ENCODE peak calls at places on chromosomes 4 and X, in four cellular contexts. C is heart right ventricle, V is osteoblast, J is thoracic aorta. I is an unnamed sample. For H3K27me3, the result is how much of the 10 kb centered on the place peaks cover.

GRCh38 chr4:82268050-82268825 is 105.6 kb downstream of the HNRNPD start:
- DNase-seq in J (no peak), C (peak), V (peak), I (peak)

GRCh38 chrX:15973299-15973698 is 118.7 kb upstream of the AP1S2 start:
- DNase-seq in V (no peak), C (no peak), J (no peak), I (no peak)

GRCh38 chrX:46929439-46930018 is 17.3 kb downstream of the JADE3 start:
- DNase-seq in J (no peak), C (no peak), V (peak), I (no peak)

GRCh38 chr4:67755974-67756373 is 1.8 kb upstream of the GNRHR start:
- DNase-seq in J (no peak), C (no peak), V (no peak), I (no peak)

GRCh38 chrX:48003367-48003757 is 427 bp downstream of the ZNF182 start:
- DNase-seq in C (no peak), V (no peak), J (no peak), I (no peak)

GRCh38 chr4:183342541-183343533 is 20.6 kb upstream of the CLDN24 start:
- DNase-seq in J (no peak), C (peak), V (no peak), I (no peak)

GRCh38 chrX:15948318-15948660 is 93.7 kb upstream of the AP1S2 start:
- DNase-seq in V (no peak), J (no peak), C (no peak), I (no peak)

GRCh38 chrX:119417842-119418241 is 18.7 kb downstream of the SLC25A43 start:
- DNase-seq in V (no peak), C (no peak), J (no peak), I (no peak)

GRCh38 chr4:55010550-55010949 is 114.8 kb downstream of the KDR start:
- DNase-seq in J (no peak), V (no peak), C (no peak), I (no peak)

GRCh38 chrX:100829730-100830129 is 9.5 kb downstream of the CSTF2 start:
- DNase-seq in J (no peak), C (no peak), V (no peak), I (no peak)

GRCh38 chrX:145729635-145730034 is 88.0 kb upstream of the SLITRK2 start:
- DNase-seq in C (no peak), V (no peak), J (no peak), I (no peak)

GRCh38 chr4:165393704-165394103 is 14.9 kb downstream of the CPE start:
- DNase-seq in V (no peak), C (no peak), J (no peak), I (no peak)

GRCh38 chr4:112807083-112807482 is 170.1 kb downstream of the LARP7 start:
- DNase-seq in J (no peak), C (no peak), V (peak), I (no peak)

GRCh38 chrX:139691493-139691842 is 16.5 kb downstream of the MCF2 start:
- DNase-seq in V (peak), C (peak), J (no peak), I (no peak)

GRCh38 chr4:185500035-185500434 is 28.5 kb upstream of the CCDC110 start:
- DNase-seq in C (no peak), J (no peak), V (no peak), I (no peak)

GRCh38 chrX:19904778-19905367 is 17.5 kb upstream of the SH3KBP1 start:
- DNase-seq in J (no peak), C (no peak), V (no peak), I (no peak)

DNA sequence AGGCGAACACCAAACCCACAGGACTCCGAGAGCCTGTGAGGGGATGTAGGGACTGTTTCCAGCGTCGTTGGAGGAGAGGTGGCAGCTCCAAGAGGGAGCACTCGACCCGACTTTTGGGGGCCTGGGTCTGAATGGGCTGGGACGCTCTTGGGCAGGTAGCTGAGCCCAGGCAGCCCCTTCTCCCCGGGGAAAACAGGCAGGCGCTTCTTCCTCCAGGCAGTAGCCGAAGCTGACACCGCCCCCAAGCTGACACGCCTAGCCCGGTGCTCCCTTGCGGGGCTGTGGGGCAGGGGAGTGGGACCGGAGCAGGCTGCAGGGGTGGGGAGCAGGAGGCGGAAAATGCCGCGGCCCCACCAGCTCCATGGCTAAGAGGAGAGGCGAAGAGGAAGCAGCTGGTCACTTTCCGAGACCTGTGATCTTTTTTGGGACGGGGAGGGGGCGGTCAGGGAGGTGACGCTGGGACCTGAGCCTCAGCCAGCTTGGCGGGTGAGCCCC is 4.2 kb downstream of the NKX1-1 start:
- DNase-seq in J (no peak), V (no peak), C (no peak), I (no peak)
- H3K4me3 ChIP-seq in J (no peak), V (no peak), C (no peak), I (no peak)

GRCh38 chrX:110341189-110342035 is 17.2 kb upstream of the RTL9 start:
- DNase-seq in C (no peak), J (no peak), V (peak), I (peak)

GRCh38 chrX:110346681-110347080 is 12.0 kb upstream of the RTL9 start:
- DNase-seq in V (no peak), J (no peak), C (no peak), I (no peak)
- TF ChIP-seq CTCF in V (no peak), J (no peak), C (no peak), I (no peak)

DNA sequence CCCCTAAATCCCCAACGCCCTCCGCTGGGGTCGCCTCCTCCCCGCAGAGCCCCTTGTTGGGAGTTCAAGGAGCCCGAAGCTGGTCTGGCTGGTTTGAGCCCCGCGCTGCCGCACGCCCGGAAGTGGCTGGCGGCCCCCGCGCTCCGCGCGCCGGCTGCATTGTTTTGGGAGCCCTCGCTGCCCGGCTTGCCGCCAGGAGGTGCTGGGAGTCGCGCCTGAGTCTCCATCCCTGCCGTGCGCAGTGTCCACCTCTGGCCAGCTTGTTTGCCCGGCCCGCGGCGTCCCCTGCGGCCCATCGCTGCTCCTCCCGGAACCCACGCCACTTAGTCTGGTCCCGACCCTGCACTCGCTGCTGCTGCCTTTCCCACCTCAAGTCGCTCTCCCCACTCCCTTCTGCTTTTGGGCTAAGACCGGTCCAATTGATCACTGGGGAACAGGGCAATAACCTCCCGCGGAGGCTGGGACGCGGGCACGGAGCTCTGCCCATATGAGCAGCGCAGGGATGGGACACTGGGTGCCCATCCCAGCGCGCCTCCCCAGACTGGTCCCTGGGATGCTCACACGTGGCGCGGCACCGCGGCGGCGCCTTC is 2.2 kb upstream of the SFRP2 start:
- DNase-seq in J (no peak), V (peak), C (no peak), I (no peak)
- H3K27me3 ChIP-seq in J (under half), V (half or more), C (under half), I (under half)

DNA sequence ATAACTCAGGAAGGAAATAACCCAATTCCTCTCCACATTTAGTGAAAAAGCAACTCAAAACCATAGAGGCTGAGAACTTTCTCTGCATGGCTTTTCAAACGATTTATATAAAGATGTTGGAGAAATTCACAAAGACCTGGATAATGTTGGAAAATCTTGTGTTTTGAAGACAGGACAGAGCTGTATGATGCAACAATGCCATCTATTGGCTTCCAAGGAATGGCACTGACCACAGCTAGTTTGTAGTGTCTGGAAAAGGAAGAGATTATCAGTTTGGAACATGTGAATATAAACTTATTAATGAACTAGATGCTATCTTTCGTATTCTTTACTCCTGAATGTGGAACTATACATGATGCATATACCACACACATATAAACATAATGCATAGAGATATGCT is 503.6 kb downstream of the IL1RAPL1 start:
- DNase-seq in C (no peak), V (no peak), J (no peak), I (no peak)
- H3K4me3 ChIP-seq in C (no peak), V (no peak), J (no peak), I (no peak)

GRCh38 chrX:103211012-103211715 is 3.7 kb upstream of the BEX4 start:
- DNase-seq in C (no peak), J (no peak), V (peak), I (no peak)
- TF ChIP-seq CTCF in C (peak), J (no peak), V (peak), I (peak)

GRCh38 chr4:155966661-155967060 is 13.0 kb upstream of the CTSO start:
- DNase-seq in V (peak), J (no peak), C (no peak), I (no peak)

GRCh38 chr4:155964016-155964891 is 10.6 kb upstream of the CTSO start:
- DNase-seq in J (no peak), V (peak), C (no peak), I (no peak)

GRCh38 chr4:155962697-155963096 is 9.0 kb upstream of the CTSO start:
- DNase-seq in C (no peak), J (no peak), V (no peak), I (no peak)

GRCh38 chr4:155966171-155966570 is 12.5 kb upstream of the CTSO start:
- DNase-seq in J (no peak), V (peak), C (no peak), I (no peak)

DNA sequence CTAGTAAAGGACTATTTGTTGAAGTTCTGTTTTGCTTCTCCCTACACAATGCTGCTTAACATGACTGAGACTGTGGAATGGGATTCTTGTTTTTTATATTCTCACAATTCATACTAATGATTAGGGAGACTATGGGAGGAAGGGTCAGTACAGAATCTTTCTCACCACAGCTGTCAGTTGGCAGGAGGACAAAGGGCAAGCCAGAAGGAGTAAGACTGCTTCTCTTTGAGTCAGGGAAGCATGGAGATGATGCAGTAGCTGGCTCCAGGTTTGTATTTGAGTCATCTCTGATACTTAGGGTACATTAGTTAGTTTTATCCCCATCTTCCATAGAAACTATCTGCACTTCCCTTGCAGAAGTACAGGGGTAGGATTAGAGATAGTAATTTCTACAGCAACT is 13.4 kb upstream of the CTSO start:
- DNase-seq in C (no peak), J (no peak), V (no peak), I (no peak)
- H3K27me3 ChIP-seq in C (under half), J (under half), V (under half), I (under half)

DNA sequence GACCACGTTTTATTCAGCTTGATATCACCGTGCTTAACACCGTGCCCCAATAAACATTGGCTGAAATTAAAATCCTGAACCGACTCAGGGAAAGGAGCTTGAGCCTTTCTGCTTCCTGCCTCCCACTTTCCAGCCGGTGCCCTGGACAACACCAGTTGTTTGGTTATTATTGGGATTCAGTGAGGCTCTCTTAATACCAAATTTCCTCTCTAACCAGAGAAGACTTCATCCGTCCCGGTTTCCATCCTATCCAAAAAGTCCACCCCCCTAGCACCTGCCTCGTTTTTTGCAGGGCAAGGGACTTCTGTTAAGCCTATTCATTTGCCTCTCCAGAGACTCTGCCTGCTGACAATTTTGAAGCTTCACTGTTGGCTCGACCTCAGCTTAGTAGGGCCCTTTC is 649 bp upstream of the PRSS12 start:
- DNase-seq in C (no peak), J (no peak), V (peak), I (no peak)
- H3K4me3 ChIP-seq in C (no peak), J (peak), V (peak), I (peak)

GRCh38 chrX:23637187-23637586 is 30.1 kb upstream of the PRDX4 start:
- DNase-seq in C (no peak), J (no peak), V (no peak), I (no peak)

GRCh38 chrX:23631136-23631535 is 36.2 kb upstream of the PRDX4 start:
- DNase-seq in C (no peak), V (no peak), J (no peak), I (no peak)

DNA sequence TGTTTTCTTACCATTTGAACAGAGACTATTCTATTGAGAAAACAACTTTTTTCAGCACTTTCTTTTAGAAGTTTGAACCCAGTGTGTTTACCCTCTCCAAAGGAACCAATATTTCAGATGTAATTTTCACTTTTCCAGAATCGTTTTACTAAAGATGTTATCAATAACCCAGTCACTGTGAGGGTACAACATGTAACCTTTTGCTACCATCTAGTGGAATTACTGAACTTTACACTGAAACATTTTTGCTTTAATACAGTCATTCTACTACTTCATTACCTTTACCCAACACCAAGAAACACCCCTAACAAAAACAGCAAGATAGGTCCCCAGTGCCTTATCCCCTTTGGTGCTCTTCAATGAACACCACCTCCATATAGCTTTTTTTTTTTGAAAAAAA is 33.1 kb upstream of the PRDX4 start:
- DNase-seq in J (no peak), C (no peak), V (peak), I (no peak)
- TF ChIP-seq CTCF in J (no peak), C (no peak), V (peak), I (no peak)

DNA sequence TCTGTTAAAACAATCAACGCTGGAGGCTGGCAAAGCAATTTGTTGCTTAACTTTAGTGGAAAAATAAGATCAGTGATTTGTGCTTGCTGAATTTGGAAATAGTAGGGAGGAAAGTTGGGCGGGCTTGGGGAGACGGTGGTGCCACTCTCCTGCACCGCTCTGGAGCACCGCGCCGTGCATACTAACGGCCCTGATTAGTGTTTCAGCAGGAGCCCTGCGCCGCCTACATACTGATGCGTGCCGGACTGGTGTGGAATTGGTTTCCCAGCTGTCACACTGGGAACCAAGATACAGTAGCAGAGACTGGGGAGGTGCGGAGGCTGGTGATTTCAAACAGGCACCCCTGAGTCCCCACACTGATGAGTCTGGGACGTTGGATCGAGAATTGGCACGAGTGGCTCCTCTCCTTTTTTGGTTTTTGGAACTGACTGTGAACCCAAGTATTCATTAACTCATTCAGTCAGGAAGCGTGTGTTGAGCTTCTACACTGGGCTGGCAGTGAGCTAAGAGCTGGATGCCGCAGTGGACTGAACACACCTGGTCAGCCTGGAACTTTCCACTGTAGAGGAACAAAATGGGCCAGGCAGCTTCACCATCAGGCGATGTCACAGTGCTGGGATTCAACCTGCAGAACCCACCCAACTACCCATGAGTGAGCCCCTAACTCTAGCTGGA is 29.0 kb upstream of the PSAPL1 start:
- DNase-seq in J (no peak), C (no peak), V (no peak), I (no peak)
- H3K27me3 ChIP-seq in J (under half), C (under half), V (under half), I (under half)

I was measured in BJ.